ENCODE peak calls at places on chromosomes 4 and X, in seven cellular contexts. R, W, H, E, X, N and F are unnamed samples.

GRCh38 chrX:154728791-154729190 is 22.1 kb downstream of the GAB3 start:
- DNase-seq in R (no peak), W (no peak), H (no peak), E (no peak), X (no peak), N (no peak), F (no peak)

GRCh38 chrX:79096339-79096638 is 48.2 kb upstream of the GPR174 start:
- DNase-seq in R (no peak), W (no peak), H (no peak), E (no peak), X (no peak), N (no peak), F (no peak)

GRCh38 chr4:118338981-118339765 is 13.6 kb downstream of the PRSS12 start:
- DNase-seq in R (no peak), W (peak), H (peak), E (no peak), X (no peak), N (peak), F (no peak)

GRCh38 chr4:87180767-87181166 is 39.7 kb downstream of the KLHL8 start:
- DNase-seq in R (no peak), W (peak), H (no peak), E (no peak), X (no peak), N (peak), F (no peak)

GRCh38 chr4:110294165-110294564 is 95.8 kb upstream of the ELOVL6 start:
- DNase-seq in R (no peak), W (no peak), H (no peak), E (no peak), X (peak), N (peak), F (no peak)

GRCh38 chrX:107628662-107629532 is 587 bp downstream of the PRPS1 start:
- DNase-seq in R (peak), W (no peak), H (no peak), E (peak), X (peak), N (no peak), F (peak)

GRCh38 chrX:73289039-73289438 is 74.4 kb upstream of the NAP1L2 start:
- DNase-seq in R (no peak), W (no peak), H (no peak), E (no peak), X (no peak), N (no peak), F (no peak)

GRCh38 chr4:157072002-157072401 is 3.9 kb upstream of the GLRB start:
- DNase-seq in R (no peak), W (peak), H (no peak), E (peak), X (no peak), N (peak), F (no peak)

GRCh38 chr4:143431526-143432257 is 81.8 kb upstream of the SMARCA5 start:
- DNase-seq in R (no peak), W (no peak), H (no peak), E (no peak), X (no peak), N (no peak), F (no peak)

DNA sequence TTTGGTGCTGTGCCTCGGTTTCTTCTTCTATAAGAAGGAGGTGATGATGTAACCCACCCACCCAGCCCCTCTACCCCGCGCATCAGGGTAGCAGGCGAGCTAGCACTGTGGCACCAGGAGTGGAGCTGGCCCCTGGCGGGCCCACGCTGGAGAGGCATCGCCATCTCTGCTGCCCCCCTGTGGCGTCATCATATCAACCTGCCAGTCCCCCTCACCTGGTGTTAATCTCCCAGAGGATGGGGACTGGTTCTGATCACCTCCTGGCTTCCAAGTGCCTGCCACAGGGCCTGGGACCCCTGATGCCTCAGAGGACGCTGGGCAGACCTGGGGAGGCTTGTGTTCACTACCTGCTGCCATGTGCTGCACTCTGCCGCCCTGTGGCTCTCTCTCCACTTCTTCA is 6.3 kb upstream of the SORCS2 start:
- DNase-seq in R (peak), W (no peak), H (no peak), E (peak), X (peak), N (no peak), F (no peak)
- TF ChIP-seq CTCF in R (peak), W (peak), H (peak), E (peak), X (peak), N (peak), F (no peak)

GRCh38 chrX:24693453-24694202 is at the start of gene POLA1:
- DNase-seq in R (peak), W (peak), H (peak), E (peak), X (peak), N (peak), F (peak)
- TF ChIP-seq CTCF in R (peak), W (peak), H (no peak), E (peak), X (no peak), N (peak), F (no peak)

GRCh38 chr4:55733874-55734437 is 85.6 kb upstream of the EXOC1L start:
- DNase-seq in R (no peak), W (peak), H (no peak), E (peak), X (peak), N (peak), F (no peak)

GRCh38 chr4:55732864-55733263 is 86.7 kb upstream of the EXOC1L start:
- DNase-seq in R (no peak), W (no peak), H (no peak), E (no peak), X (no peak), N (no peak), F (no peak)

GRCh38 chr4:55736605-55737183 is 82.9 kb upstream of the EXOC1L start:
- DNase-seq in R (no peak), W (no peak), H (no peak), E (peak), X (no peak), N (peak), F (no peak)
- TF ChIP-seq CTCF in R (peak), W (peak), H (no peak), E (peak), X (peak), N (peak), F (peak)

GRCh38 chr4:47662975-47663374 is 174.9 kb downstream of the CORIN start:
- DNase-seq in R (peak), W (no peak), H (no peak), E (no peak), X (peak), N (no peak), F (no peak)
- TF ChIP-seq CTCF in R (peak), W (peak), H (peak), E (no peak), X (peak), N (peak), F (peak)

DNA sequence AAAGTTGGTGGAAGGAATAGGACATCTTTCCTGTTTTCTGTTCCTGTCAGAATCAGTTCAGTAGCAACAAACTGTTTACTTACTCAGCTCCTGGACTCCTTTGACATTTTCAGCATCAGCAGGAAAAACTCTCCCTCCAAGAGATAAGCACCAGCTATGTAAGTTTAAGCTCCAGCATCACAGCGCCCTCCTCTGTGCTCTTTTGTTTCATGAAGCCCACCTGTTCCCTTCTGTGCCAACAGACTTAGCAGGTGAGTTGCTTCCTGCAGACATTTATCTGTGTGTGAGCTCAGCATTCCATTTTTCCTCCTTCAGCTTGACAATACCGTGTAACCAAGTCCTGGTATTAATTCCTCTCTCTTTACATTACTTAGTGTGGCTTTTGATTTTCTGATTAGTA is 644.1 kb upstream of the AGA start:
- DNase-seq in R (peak), W (no peak), H (no peak), E (no peak), X (peak), N (no peak), F (no peak)
- TF ChIP-seq CTCF in R (no peak), W (no peak), H (no peak), E (no peak), X (no peak), N (no peak), F (no peak)

GRCh38 chr4:40734497-40734896 is 15.3 kb upstream of the NSUN7 start:
- DNase-seq in R (no peak), W (no peak), H (no peak), E (no peak), X (no peak), N (no peak), F (no peak)

GRCh38 chr4:40733752-40734151 is 16.0 kb upstream of the NSUN7 start:
- DNase-seq in R (no peak), W (no peak), H (no peak), E (no peak), X (no peak), N (no peak), F (no peak)

GRCh38 chr4:40739347-40739746 is 10.4 kb upstream of the NSUN7 start:
- DNase-seq in R (no peak), W (no peak), H (no peak), E (no peak), X (no peak), N (no peak), F (no peak)

GRCh38 chr4:40737882-40738281 is 11.9 kb upstream of the NSUN7 start:
- DNase-seq in R (no peak), W (no peak), H (no peak), E (no peak), X (no peak), N (no peak), F (no peak)

DNA sequence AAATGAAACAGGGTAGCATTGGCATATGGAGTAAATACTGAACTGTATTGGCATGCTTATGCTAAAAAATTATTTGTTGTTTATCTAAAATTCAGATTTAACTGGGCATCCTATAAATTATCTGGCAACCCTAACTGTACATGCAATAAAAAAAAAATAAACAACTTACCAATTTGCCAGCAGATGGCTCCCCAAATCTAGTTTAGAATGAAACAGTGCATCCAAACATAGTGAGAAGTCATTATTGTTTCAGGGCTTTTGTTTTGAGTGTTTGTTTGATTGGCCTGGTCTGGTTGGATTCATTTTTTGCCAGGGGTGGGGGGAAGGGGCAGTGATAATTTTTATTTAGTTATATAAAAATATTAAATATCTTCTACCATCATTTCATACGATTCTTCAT is 12.8 kb upstream of the NSUN7 start:
- DNase-seq in R (peak), W (peak), H (peak), E (peak), X (no peak), N (peak), F (no peak)
- TF ChIP-seq CTCF in R (peak), W (peak), H (peak), E (peak), X (no peak), N (peak), F (no peak)

DNA sequence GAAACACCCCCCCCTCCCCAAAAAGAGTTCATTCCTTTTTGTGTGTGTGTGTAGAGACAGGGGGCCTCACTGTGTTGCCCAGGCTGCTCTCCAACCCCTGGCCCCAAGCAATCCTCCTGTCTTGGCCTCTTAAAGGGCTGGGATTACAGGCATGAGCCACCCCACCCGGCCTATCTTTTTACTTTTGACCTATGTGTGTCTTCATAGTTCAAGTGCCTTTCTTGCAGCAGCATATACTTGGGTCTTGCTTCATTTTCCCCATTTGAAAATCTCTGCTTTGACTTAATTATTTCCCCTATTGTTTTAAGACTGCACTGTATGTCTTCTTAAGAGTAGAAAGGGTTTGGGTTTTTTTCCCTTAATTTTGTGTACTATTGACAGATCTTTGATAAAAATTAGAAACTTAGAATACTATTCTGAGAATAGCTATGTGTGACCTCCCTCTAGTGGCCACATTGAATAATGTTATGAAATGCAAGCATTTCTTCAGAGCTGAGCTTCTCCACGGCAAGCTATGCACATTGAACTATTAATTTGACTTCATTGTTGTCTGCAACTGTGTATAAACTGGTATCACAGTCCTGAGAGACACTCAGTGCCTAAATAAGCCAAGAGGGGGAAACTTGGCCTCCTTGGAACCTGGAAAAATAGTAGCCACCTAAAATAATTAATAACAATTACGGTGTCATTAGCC is 8.7 kb upstream of the SLC25A4 start:
- DNase-seq in R (peak), W (peak), H (peak), E (peak), X (peak), N (peak), F (no peak)
- TF ChIP-seq CTCF in R (peak), W (peak), H (peak), E (peak), X (peak), N (peak), F (peak)